ENCODE peak calls at places on chromosome 17, in nine cellular contexts. Q is Panc1, R is K562, I is A549, F is SK-N-SH, K is GM12878, D is GM23338, C is HCT116, N is HepG2. V is an unnamed sample.

GRCh38 chr17:82203920-82204319 is 8.7 kb downstream of the CCDC57 start:
- DNase-seq in C (no peak), Q (no peak), K (no peak), D (no peak), R (no peak), N (no peak), I (no peak), F (peak), V (no peak)

GRCh38 chr17:3003401-3004149 is 59.8 kb downstream of the OR1D5 start:
- DNase-seq in R (no peak), Q (no peak), F (no peak), K (peak), N (no peak), D (no peak), C (no peak), I (no peak), V (peak)

GRCh38 chr17:59466943-59467801 is 98.2 kb upstream of the DHX40 start:
- DNase-seq in K (no peak), Q (no peak), R (no peak), F (no peak), I (no peak), D (no peak), N (peak), C (no peak), V (no peak)

GRCh38 chr17:8210761-8211458 is 535 bp upstream of the AURKB start:
- DNase-seq in F (no peak), R (no peak), N (peak), I (no peak), D (no peak), C (no peak), K (no peak), Q (no peak), V (no peak)

GRCh38 chr17:8954339-8954738 is 11.2 kb downstream of the PIK3R5 start:
- DNase-seq in N (no peak), F (no peak), D (peak), R (no peak), C (no peak), K (no peak), I (no peak), Q (no peak), V (peak)

GRCh38 chr17:27366438-27366837 is 72.5 kb downstream of the WSB1 start:
- DNase-seq in Q (no peak), F (no peak), R (no peak), K (no peak), C (no peak), D (no peak), N (no peak), I (no peak), V (no peak)

GRCh38 chr17:50206604-50207293 is 5.3 kb upstream of the COL1A1 start:
- DNase-seq in K (no peak), F (peak), R (peak), Q (no peak), N (no peak), C (no peak), I (no peak), D (peak), V (no peak)

GRCh38 chr17:77957215-77957868 is 1.2 kb upstream of the TNRC6C start:
- DNase-seq in F (no peak), N (no peak), D (peak), K (peak), I (peak), C (no peak), R (no peak), Q (no peak), V (peak)

GRCh38 chr17:45705123-45706009 is 78.8 kb upstream of the CRHR1 start:
- DNase-seq in F (no peak), D (no peak), I (peak), N (peak), C (peak), R (peak), Q (peak), K (no peak), V (no peak)

GRCh38 chr17:77654296-77654695 is 304.2 kb upstream of the TNRC6C start:
- DNase-seq in N (no peak), F (no peak), I (no peak), R (no peak), Q (no peak), D (no peak), C (no peak), K (no peak), V (no peak)

GRCh38 chr17:80820331-80820730 is 171.3 kb upstream of the CHMP6 start:
- DNase-seq in I (no peak), R (no peak), F (no peak), Q (no peak), K (no peak), D (no peak), C (no peak), N (no peak), V (no peak)

GRCh38 chr17:81396722-81397313 is 1.6 kb downstream of the BAHCC1 start:
- DNase-seq in Q (no peak), R (no peak), D (peak), F (peak), I (peak), K (no peak), C (no peak), N (no peak), V (no peak)

GRCh38 chr17:80664217-80664780 is 119.7 kb downstream of the RPTOR start:
- DNase-seq in F (no peak), D (no peak), Q (no peak), I (no peak), K (no peak), N (no peak), C (no peak), R (no peak), V (no peak)

GRCh38 chr17:55434721-55435120 is 13.1 kb upstream of the MMD start:
- DNase-seq in Q (no peak), D (no peak), K (no peak), I (no peak), C (no peak), F (no peak), N (no peak), R (no peak), V (no peak)

GRCh38 chr17:2399572-2400473 is 1.0 kb downstream of the MNT start:
- DNase-seq in N (peak), I (peak), D (peak), R (peak), Q (no peak), F (peak), K (peak), C (peak), V (peak)

GRCh38 chr17:66354472-66354871 is 52.1 kb downstream of the PRKCA start:
- DNase-seq in R (no peak), D (no peak), F (no peak), Q (no peak), K (no peak), I (no peak), N (no peak), C (no peak), V (no peak)

GRCh38 chr17:31309525-31309924 is 4.3 kb downstream of the EVI2B start:
- DNase-seq in R (no peak), I (no peak), F (no peak), K (peak), Q (no peak), D (no peak), C (no peak), N (no peak), V (peak)

GRCh38 chr17:48543854-48544355 is 1.0 kb downstream of the HOXB2 start:
- DNase-seq in R (no peak), K (no peak), I (no peak), C (no peak), D (no peak), N (no peak), F (no peak), Q (no peak), V (no peak)

GRCh38 chr17:48546187-48546923 is 1.4 kb upstream of the HOXB2 start:
- DNase-seq in Q (no peak), C (no peak), R (no peak), F (no peak), K (no peak), I (no peak), N (no peak), D (peak), V (no peak)

GRCh38 chr17:48545539-48545938 is 630 bp upstream of the HOXB2 start:
- DNase-seq in F (no peak), Q (no peak), R (no peak), I (no peak), N (no peak), D (no peak), C (no peak), K (no peak), V (no peak)

GRCh38 chr17:48544356-48545021 is 420 bp downstream of the HOXB2 start:
- DNase-seq in Q (no peak), F (no peak), N (no peak), K (no peak), D (peak), R (peak), C (no peak), I (no peak), V (no peak)

GRCh38 chr17:48545022-48545376 is at the start of gene HOXB2:
- DNase-seq in R (peak), C (no peak), F (no peak), Q (no peak), I (no peak), D (peak), N (no peak), K (no peak), V (no peak)
- H3K4me3 ChIP-seq in R (peak), C (peak), F (no peak), Q (peak), I (peak), D (peak), N (no peak), K (peak), V (no peak)

GRCh38 chr17:29958947-29959657 is 17.7 kb downstream of the EFCAB5 start:
- DNase-seq in C (no peak), D (no peak), R (no peak), F (no peak), Q (no peak), I (no peak), K (no peak), N (no peak), V (no peak)
- TF ChIP-seq REST in C (no peak), D (no peak), R (no peak), F (no peak), Q (no peak), I (no peak), K (no peak), N (no peak), V (no peak)

DNA sequence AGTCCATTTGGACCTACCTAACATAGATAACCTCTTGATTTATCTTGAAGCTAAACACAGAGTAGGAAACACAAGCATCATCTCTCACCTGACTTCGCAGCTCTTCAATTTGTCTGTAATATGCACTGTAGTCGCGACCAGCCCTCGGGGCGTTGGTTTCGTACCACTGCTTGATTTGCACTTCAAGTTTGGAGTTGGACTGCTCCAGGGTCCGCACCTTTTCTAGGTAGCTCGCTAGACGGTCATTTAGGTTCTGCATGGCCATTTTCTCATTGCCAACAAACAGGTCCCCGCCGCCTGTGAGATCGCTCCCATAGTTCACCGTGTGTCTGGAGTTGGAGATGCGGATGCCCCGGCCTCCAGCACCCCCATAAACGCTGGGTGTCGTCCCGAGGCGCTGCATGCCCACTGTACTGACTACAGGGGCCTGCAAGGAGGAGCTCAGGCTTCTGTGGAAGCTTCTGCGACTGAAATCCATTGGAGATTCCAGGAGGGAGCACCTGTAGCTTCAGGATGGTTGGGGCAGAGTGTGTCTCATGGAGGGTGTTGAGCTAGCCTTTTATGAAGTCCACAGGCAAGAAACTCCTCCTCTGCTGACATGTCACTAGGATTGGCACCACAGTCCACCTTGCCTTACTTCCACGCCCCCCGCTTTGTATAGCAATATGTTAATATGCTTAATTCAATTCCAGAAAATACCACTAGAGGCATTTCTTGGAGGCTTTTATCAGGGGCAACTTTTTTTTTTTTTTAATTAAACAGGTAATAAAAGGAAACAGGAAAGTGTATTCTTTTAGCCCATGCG is at the start of gene KRT20:
- DNase-seq in N (no peak), I (peak), K (no peak), F (no peak), Q (no peak), R (no peak), C (no peak), D (peak), V (no peak)
- TF ChIP-seq CTCF in N (no peak), I (peak), K (no peak), F (peak), Q (peak), R (peak), C (peak), D (peak), V (no peak)

DNA sequence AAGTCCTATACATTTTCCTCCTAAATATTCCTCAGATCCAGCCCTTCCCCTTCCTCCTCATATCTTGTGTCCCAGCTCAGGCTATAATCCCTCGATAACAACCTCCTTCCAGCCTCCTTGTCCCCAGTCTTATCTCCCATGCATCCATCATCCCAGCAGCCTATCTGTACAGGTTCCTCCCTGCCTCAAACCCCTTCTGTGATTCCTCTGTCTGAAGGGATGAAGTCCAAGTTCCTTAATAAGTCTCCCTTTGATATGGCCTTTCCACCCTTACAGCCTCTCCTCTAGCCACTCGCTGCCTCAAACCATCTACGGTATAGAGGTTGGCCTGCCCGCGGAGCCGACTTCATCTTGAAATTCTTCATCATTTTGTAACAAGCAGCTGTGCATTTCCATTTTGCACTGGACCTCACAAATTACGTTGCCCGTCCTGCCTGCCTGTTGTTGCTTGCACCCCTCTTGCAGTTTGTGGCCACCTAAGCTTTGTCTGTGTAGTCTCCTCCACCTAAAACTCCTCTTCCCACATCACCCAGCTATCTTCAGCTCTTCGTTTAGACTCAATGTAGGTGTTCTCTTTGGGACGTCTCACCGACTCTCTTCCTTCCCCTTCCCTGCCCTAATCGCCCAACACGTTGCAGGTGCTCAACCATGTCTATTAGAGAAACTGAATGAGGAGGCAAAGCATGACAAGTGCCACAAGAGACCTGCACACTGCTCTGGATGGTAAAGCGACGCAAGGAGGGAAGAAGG is 763 bp upstream of the CDK5RAP3 start:
- DNase-seq in R (no peak), C (no peak), D (no peak), F (no peak), K (no peak), I (no peak), N (no peak), Q (no peak), V (no peak)
- H3K4me3 ChIP-seq in R (peak), C (peak), D (peak), F (peak), K (peak), I (peak), N (peak), Q (peak), V (peak)

DNA sequence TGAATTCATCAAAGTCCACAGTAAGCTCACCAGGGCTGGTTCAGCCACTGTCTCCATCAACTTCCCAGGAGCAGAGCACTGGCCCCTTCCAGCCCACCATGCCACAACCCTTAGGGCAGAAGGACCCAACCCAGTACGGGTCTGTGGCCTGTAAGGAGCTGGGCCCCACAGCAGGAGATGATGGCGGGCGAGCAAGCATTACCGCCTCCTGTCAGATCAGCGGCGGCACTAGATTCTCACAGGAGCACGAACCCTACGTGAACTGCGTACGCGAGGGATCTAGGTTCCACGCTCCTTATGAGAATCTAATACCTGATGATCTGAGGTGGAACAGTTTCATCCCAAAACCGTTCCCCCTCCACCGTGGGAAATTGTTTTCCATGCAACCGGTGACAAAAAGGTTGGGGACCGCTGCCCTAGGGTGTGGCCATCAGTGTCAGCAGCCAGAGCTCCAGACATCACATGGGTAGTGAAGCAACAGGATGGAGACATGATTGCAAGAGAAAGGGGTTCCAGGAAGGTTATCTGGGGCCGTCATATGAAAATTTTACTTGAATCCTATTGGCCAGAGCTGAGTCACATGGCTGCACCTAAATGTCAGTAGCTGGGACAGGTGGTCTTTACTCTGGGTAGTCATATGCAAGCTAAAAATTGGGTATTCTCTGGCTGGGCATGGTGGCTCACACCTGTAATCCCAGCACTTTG is 12.4 kb upstream of the SLC25A19 start:
- DNase-seq in Q (no peak), N (no peak), C (no peak), I (no peak), R (no peak), D (no peak), F (no peak), K (no peak), V (no peak)
- TF ChIP-seq REST in Q (no peak), N (no peak), C (no peak), I (no peak), R (no peak), D (no peak), F (no peak), K (no peak), V (no peak)

GRCh38 chr17:43171761-43172487 is 910 bp downstream of the NBR1 start:
- DNase-seq in K (no peak), F (no peak), R (no peak), Q (peak), N (peak), C (peak), I (peak), D (peak), V (peak)
- TF ChIP-seq CTCF in K (peak), F (peak), R (peak), Q (no peak), N (peak), C (peak), I (peak), D (peak), V (no peak)

GRCh38 chr17:4147751-4148310 is 4.8 kb downstream of the CYB5D2 start:
- DNase-seq in K (no peak), D (no peak), N (no peak), C (no peak), Q (no peak), I (no peak), F (no peak), R (no peak), V (no peak)
- H3K4me3 ChIP-seq in K (no peak), D (no peak), N (no peak), C (no peak), Q (no peak), I (no peak), F (no peak), R (no peak), V (no peak)

DNA sequence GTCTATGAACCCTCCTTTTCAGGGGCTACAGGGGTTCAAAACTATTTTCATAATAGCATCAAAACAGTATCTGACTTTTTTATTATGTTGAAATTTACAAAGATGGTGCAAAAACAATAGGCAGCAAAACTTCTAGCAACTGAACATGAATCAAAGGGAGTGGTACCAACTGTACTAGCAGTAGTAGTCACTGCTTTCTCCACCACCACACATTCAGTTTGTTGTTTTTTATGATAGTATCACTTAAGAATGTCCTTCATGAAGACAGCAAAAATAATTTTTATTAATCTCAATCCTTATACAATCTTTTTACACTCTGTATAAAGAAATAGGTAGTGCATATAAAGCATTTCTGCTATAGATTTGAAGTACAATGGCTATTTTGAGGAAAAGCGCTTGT is 47.6 kb downstream of the MED13 start:
- DNase-seq in F (no peak), I (no peak), R (no peak), Q (no peak), C (no peak), K (no peak), D (no peak), N (no peak), V (no peak)
- TF ChIP-seq REST in F (no peak), I (no peak), R (no peak), Q (no peak), C (no peak), K (no peak), D (no peak), N (no peak), V (no peak)